ENCODE peak calls at places on chromosomes 6 and 20, in four cellular contexts. K is lower lobe of right lung, G is tibial artery, M is HFFc6. Q is an unnamed sample.

GRCh38 chr6:64479134-64479533 is 843.5 kb downstream of the PHF3 start:
- DNase-seq in M (no peak), K (no peak), G (no peak), Q (no peak)

GRCh38 chr6:45714795-45715507 is 300.7 kb downstream of the CLIC5 start:
- DNase-seq in K (no peak), G (peak; percentile 43), M (peak; percentile 74), Q (peak; percentile 78)

GRCh38 chr20:21613512-21613911 is 92.0 kb upstream of the PAX1 start:
- DNase-seq in K (no peak), M (no peak), G (no peak), Q (no peak)

GRCh38 chr6:138454976-138455706 is 44.2 kb downstream of the NHSL1 start:
- DNase-seq in M (no peak), G (no peak), K (peak; percentile 82), Q (no peak)

GRCh38 chr6:71404145-71404966 is 115.7 kb downstream of the OGFRL1 start:
- DNase-seq in K (no peak), M (peak; percentile 73), G (no peak), Q (peak; percentile 42)

GRCh38 chr6:50913105-50913770 is 94.6 kb downstream of the TFAP2B start:
- DNase-seq in K (no peak), M (no peak), G (no peak), Q (no peak)

GRCh38 chr6:25086500-25087091 is 150.8 kb upstream of the RIPOR2 start:
- DNase-seq in G (no peak), M (no peak), K (no peak), Q (no peak)

GRCh38 chr20:2631228-2631627 is 21.2 kb upstream of the NOP56 start:
- DNase-seq in M (no peak), K (no peak), G (no peak), Q (no peak)

GRCh38 chr20:63378115-63378429 is 16.9 kb upstream of the CHRNA4 start:
- DNase-seq in G (no peak), M (no peak), K (no peak), Q (no peak)

GRCh38 chr6:111591370-111591900 is 14.2 kb downstream of the TRAF3IP2 start:
- DNase-seq in G (peak; percentile 97), M (peak; percentile 98), K (peak; percentile 91), Q (peak; percentile 93)

GRCh38 chr20:18987781-18988360 is 174.3 kb downstream of the SCP2D1 start:
- DNase-seq in G (no peak), K (no peak), M (no peak), Q (no peak)

GRCh38 chr6:26459023-26459810 is 1.5 kb downstream of the BTN2A1 start:
- DNase-seq in G (no peak), K (no peak), M (no peak), Q (no peak)

GRCh38 chr6:79399499-79399898 is 137.7 kb downstream of the LCA5 start:
- DNase-seq in K (no peak), G (no peak), M (no peak), Q (no peak)

GRCh38 chr6:155706341-155706740 is 250.7 kb upstream of the NOX3 start:
- DNase-seq in K (no peak), G (no peak), M (no peak), Q (no peak)

GRCh38 chr6:122709922-122710512 is 69.5 kb upstream of the FABP7 start:
- DNase-seq in M (no peak), K (peak; percentile 48), G (no peak), Q (no peak)

GRCh38 chr20:47360489-47361267 is 4.2 kb upstream of the ZMYND8 start:
- DNase-seq in M (peak; percentile 83), K (peak; percentile 87), G (peak; percentile 88), Q (peak; percentile 79)

GRCh38 chr20:63567132-63567381 is 7.0 kb downstream of the HELZ2 start:
- DNase-seq in K (no peak), M (no peak), G (no peak), Q (no peak)

GRCh38 chr6:134868812-134869211 is 81.1 kb downstream of the ALDH8A1 start:
- DNase-seq in G (no peak), K (no peak), M (no peak), Q (no peak)

GRCh38 chr6:131787955-131788712 is 19.7 kb upstream of the ENPP1 start:
- DNase-seq in G (no peak), M (peak; percentile 66), K (no peak), Q (no peak)

GRCh38 chr6:100210138-100210872 is 216.3 kb upstream of the MCHR2 start:
- DNase-seq in M (no peak), G (no peak), K (no peak), Q (no peak)

GRCh38 chr6:100209323-100210137 is 215.5 kb upstream of the MCHR2 start:
- DNase-seq in K (no peak), G (no peak), M (no peak), Q (no peak)
- TF ChIP-seq CTCF in K (no peak), G (no peak), M (no peak), Q (no peak)

DNA sequence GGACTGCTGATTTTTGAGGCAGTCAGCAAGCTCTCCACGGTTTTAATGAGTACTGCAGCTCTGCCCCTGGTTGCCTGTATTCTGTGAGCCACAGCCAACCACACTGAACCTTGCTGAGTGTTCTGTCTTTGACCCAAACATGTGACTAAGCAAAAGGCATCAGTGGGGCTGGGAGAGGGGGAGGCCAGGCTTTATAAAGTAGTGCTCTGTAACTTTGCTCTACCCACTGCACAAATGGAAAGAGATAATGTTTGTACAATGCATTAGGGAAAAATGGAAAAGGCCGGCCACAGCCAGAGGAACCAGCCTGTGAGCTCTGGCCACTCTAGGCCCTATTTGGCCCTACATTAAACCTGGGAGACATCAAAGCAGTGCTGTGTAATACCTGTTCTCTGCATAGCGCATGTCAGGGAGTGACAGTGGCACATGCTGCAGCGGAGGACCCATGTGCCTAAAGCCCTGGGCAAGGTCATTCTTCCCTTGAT is 22.0 kb downstream of the KLHL31 start:
- DNase-seq in K (no peak), G (no peak), M (no peak), Q (no peak)
- TF ChIP-seq CTCF in K (no peak), G (no peak), M (no peak), Q (no peak)

GRCh38 chr6:163648868-163649267 is 234.3 kb downstream of the QKI start:
- DNase-seq in G (no peak), K (no peak), M (no peak), Q (no peak)

GRCh38 chr6:163647624-163648023 is 233.1 kb downstream of the QKI start:
- DNase-seq in K (no peak), M (no peak), G (no peak), Q (no peak)

GRCh38 chr6:163643866-163644265 is 229.3 kb downstream of the QKI start:
- DNase-seq in G (no peak), M (no peak), K (no peak), Q (no peak)

GRCh38 chr6:163645560-163645959 is 231.0 kb downstream of the QKI start:
- DNase-seq in M (no peak), G (no peak), K (no peak), Q (peak; percentile 77)

DNA sequence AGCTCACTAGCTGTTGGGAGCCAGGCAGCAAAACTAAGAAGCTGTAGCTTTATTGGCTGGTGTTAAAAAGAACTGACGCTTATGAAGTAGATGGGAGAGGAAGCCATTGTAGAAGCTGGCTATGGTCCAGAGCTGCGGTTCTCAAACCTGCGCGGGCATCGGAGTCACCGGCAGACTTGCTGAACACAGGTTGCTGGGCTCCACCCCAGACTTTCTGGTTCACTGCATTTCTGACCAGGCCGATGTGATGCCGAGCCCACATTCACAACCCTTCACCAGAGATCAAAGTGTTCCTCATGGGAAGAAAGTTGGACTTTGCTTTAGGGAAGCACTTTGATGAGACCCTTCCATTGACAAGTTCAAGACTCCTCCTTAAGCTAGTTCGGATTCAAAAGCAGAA is 231.6 kb downstream of the QKI start:
- DNase-seq in G (no peak), M (no peak), K (no peak), Q (no peak)
- TF ChIP-seq CTCF in G (no peak), M (no peak), K (no peak), Q (no peak)

GRCh38 chr6:89311853-89312531 is 3.1 kb downstream of the GABRR2 start:
- DNase-seq in K (peak; percentile 78), G (peak; percentile 77), M (peak; percentile 66), Q (peak; percentile 31)
- TF ChIP-seq CTCF in K (peak; percentile 48), G (peak; percentile 38), M (peak; percentile 72), Q (peak; percentile 58)

GRCh38 chr6:38775870-38776269 is 60.8 kb downstream of the DNAH8 start:
- DNase-seq in K (no peak), G (no peak), M (no peak), Q (no peak)

GRCh38 chr6:38776515-38776914 is 61.4 kb downstream of the DNAH8 start:
- DNase-seq in G (no peak), K (no peak), M (peak; percentile 44), Q (peak; percentile 50)

GRCh38 chr6:38771111-38771694 is 56.1 kb downstream of the DNAH8 start:
- DNase-seq in M (no peak), K (no peak), G (no peak), Q (peak; percentile 59)

GRCh38 chr6:38774933-38775707 is 60.0 kb downstream of the DNAH8 start:
- DNase-seq in M (no peak), K (no peak), G (no peak), Q (no peak)

GRCh38 chr6:38773338-38773737 is 58.2 kb downstream of the DNAH8 start:
- DNase-seq in M (no peak), K (no peak), G (no peak), Q (no peak)
- TF ChIP-seq CTCF in M (peak; percentile 55), K (peak; percentile 44), G (no peak), Q (no peak)

GRCh38 chr20:46090095-46090388 is 280 bp upstream of the NCOA5 start:
- DNase-seq in G (no peak), K (no peak), M (no peak), Q (no peak)

GRCh38 chr20:46089076-46089337 is 755 bp downstream of the NCOA5 start:
- DNase-seq in K (no peak), G (no peak), M (peak; percentile 7), Q (peak; percentile 53)

GRCh38 chr20:46087161-46087560 is 2.6 kb downstream of the NCOA5 start:
- DNase-seq in M (peak; percentile 38), G (no peak), K (no peak), Q (no peak)

GRCh38 chr20:46088409-46089075 is 1.2 kb downstream of the NCOA5 start:
- DNase-seq in K (no peak), M (peak; percentile 42), G (no peak), Q (peak; percentile 48)

GRCh38 chr20:46089338-46090094 is at the start of gene NCOA5:
- DNase-seq in K (peak; percentile 98), M (peak; percentile 95), G (peak; percentile 95), Q (peak; percentile 99)
- TF ChIP-seq CTCF in K (peak; percentile 34), M (peak; percentile 69), G (no peak), Q (peak; percentile 48)

GRCh38 chr6:147651249-147652063 is 143.0 kb downstream of the SAMD5 start:
- DNase-seq in M (no peak), G (no peak), K (no peak), Q (no peak)
- TF ChIP-seq CTCF in M (no peak), G (no peak), K (no peak), Q (no peak)

DNA sequence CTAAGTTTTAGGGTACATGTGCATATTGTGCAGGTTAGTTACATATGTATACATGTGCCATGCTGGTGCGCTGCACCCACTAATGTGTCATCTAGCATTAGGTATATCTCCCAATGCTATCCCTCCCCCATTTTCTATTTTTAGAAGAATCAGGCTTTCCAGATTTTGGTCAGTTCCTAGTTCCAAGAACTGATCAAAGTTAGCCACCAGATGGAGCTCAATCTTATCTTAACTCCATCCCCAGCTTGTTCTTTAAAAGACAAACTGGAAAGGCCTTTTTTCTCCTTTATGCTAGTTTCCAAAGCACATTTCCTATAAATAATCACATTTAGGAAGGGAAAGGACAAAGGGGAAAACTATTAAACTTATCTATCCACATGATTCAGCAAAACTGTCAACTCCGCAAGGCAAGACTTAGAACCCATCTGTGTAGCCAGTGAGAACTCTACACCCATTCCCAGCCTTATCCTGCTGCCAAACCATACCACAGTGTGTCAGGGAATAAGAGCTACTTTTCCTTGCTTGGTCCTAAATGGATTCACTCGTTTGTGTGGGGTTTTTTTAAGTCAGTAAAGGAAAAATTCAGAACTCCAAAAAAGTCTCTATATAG is 22.8 kb upstream of the KHDC1 start:
- DNase-seq in K (no peak), G (no peak), M (peak; percentile 55), Q (peak; percentile 48)
- TF ChIP-seq CTCF in K (peak; percentile 19), G (peak; percentile 59), M (peak; percentile 75), Q (peak; percentile 22)

Q was measured in RWPE1.